ENCODE peak calls at places on chromosome 1, in seven cellular contexts. One of them, this sample, is unnamed.

GRCh38 chr1:7334475-7335035 is 436.5 kb upstream of the VAMP3 start:
- DNase-seq in endothelial cell: no peak
- DNase-seq in stimulated activated naive CD8-positive, alpha-beta T cell treated with anti-CD3 and anti-CD28 coated beads, Interleukin-15, Interleukin-2, amounts not matched to agents 100 U/mL and 50 U/mL, for 24 hours: no peak
- DNase-seq in kidney tubule cell: peak
- DNase-seq in lung: no peak
- DNase-seq in stimulated activated CD8-positive, alpha-beta memory T cell treated with anti-CD3 and anti-CD28 coated beads, Interleukin-4, amount 100 ng/mL, for 48 hours: no peak
- DNase-seq in hypothalamus: no peak
- DNase-seq in this sample: peak

GRCh38 chr1:207034998-207035397 is 2.4 kb upstream of the C1orf116 start:
- DNase-seq in endothelial cell: no peak
- DNase-seq in hypothalamus: no peak
- DNase-seq in stimulated activated naive CD8-positive, alpha-beta T cell treated with anti-CD3 and anti-CD28 coated beads, Interleukin-15, Interleukin-2, amounts not matched to agents 100 U/mL and 50 U/mL, for 24 hours: no peak
- DNase-seq in lung: no peak
- DNase-seq in kidney tubule cell: peak
- DNase-seq in stimulated activated CD8-positive, alpha-beta memory T cell treated with anti-CD3 and anti-CD28 coated beads, Interleukin-4, amount 100 ng/mL, for 48 hours: no peak
- DNase-seq in this sample: no peak

GRCh38 chr1:17669866-17670451 is 85.2 kb upstream of the ACTL8 start:
- DNase-seq in hypothalamus: peak
- DNase-seq in kidney tubule cell: no peak
- DNase-seq in stimulated activated CD8-positive, alpha-beta memory T cell treated with anti-CD3 and anti-CD28 coated beads, Interleukin-4, amount 100 ng/mL, for 48 hours: no peak
- DNase-seq in endothelial cell: no peak
- DNase-seq in stimulated activated naive CD8-positive, alpha-beta T cell treated with anti-CD3 and anti-CD28 coated beads, Interleukin-15, Interleukin-2, amounts not matched to agents 100 U/mL and 50 U/mL, for 24 hours: no peak
- DNase-seq in lung: no peak
- DNase-seq in this sample: no peak

GRCh38 chr1:50080904-50081586 is 27.7 kb upstream of the ELAVL4 start:
- DNase-seq in lung: no peak
- DNase-seq in kidney tubule cell: peak
- DNase-seq in endothelial cell: peak
- DNase-seq in stimulated activated naive CD8-positive, alpha-beta T cell treated with anti-CD3 and anti-CD28 coated beads, Interleukin-15, Interleukin-2, amounts not matched to agents 100 U/mL and 50 U/mL, for 24 hours: no peak
- DNase-seq in stimulated activated CD8-positive, alpha-beta memory T cell treated with anti-CD3 and anti-CD28 coated beads, Interleukin-4, amount 100 ng/mL, for 48 hours: no peak
- DNase-seq in hypothalamus: no peak
- DNase-seq in this sample: peak

GRCh38 chr1:96536576-96536975 is 185.0 kb upstream of the PTBP2 start:
- DNase-seq in lung: no peak
- DNase-seq in endothelial cell: no peak
- DNase-seq in hypothalamus: no peak
- DNase-seq in kidney tubule cell: no peak
- DNase-seq in stimulated activated naive CD8-positive, alpha-beta T cell treated with anti-CD3 and anti-CD28 coated beads, Interleukin-15, Interleukin-2, amounts not matched to agents 100 U/mL and 50 U/mL, for 24 hours: no peak
- DNase-seq in stimulated activated CD8-positive, alpha-beta memory T cell treated with anti-CD3 and anti-CD28 coated beads, Interleukin-4, amount 100 ng/mL, for 48 hours: no peak
- DNase-seq in this sample: no peak

GRCh38 chr1:53869454-53870117 is 20.0 kb downstream of the YIPF1 start:
- DNase-seq in hypothalamus: no peak
- DNase-seq in stimulated activated naive CD8-positive, alpha-beta T cell treated with anti-CD3 and anti-CD28 coated beads, Interleukin-15, Interleukin-2, amounts not matched to agents 100 U/mL and 50 U/mL, for 24 hours: no peak
- DNase-seq in lung: no peak
- DNase-seq in stimulated activated CD8-positive, alpha-beta memory T cell treated with anti-CD3 and anti-CD28 coated beads, Interleukin-4, amount 100 ng/mL, for 48 hours: no peak
- DNase-seq in endothelial cell: no peak
- DNase-seq in kidney tubule cell: no peak
- DNase-seq in this sample: no peak

GRCh38 chr1:50332941-50333594 is 90.2 kb downstream of the DMRTA2 start:
- DNase-seq in kidney tubule cell: peak
- DNase-seq in stimulated activated CD8-positive, alpha-beta memory T cell treated with anti-CD3 and anti-CD28 coated beads, Interleukin-4, amount 100 ng/mL, for 48 hours: peak
- DNase-seq in stimulated activated naive CD8-positive, alpha-beta T cell treated with anti-CD3 and anti-CD28 coated beads, Interleukin-15, Interleukin-2, amounts not matched to agents 100 U/mL and 50 U/mL, for 24 hours: peak
- DNase-seq in hypothalamus: no peak
- DNase-seq in endothelial cell: peak
- DNase-seq in lung: peak
- DNase-seq in this sample: peak

GRCh38 chr1:59976194-59977074 is 49.9 kb upstream of the CYP2J2 start:
- DNase-seq in stimulated activated naive CD8-positive, alpha-beta T cell treated with anti-CD3 and anti-CD28 coated beads, Interleukin-15, Interleukin-2, amounts not matched to agents 100 U/mL and 50 U/mL, for 24 hours: peak
- DNase-seq in lung: peak
- DNase-seq in kidney tubule cell: peak
- DNase-seq in hypothalamus: peak
- DNase-seq in stimulated activated CD8-positive, alpha-beta memory T cell treated with anti-CD3 and anti-CD28 coated beads, Interleukin-4, amount 100 ng/mL, for 48 hours: peak
- DNase-seq in endothelial cell: peak
- DNase-seq in this sample: peak

GRCh38 chr1:156696755-156697154 is 8.6 kb downstream of the CRABP2 start:
- DNase-seq in endothelial cell: no peak
- DNase-seq in stimulated activated CD8-positive, alpha-beta memory T cell treated with anti-CD3 and anti-CD28 coated beads, Interleukin-4, amount 100 ng/mL, for 48 hours: no peak
- DNase-seq in kidney tubule cell: no peak
- DNase-seq in hypothalamus: no peak
- DNase-seq in stimulated activated naive CD8-positive, alpha-beta T cell treated with anti-CD3 and anti-CD28 coated beads, Interleukin-15, Interleukin-2, amounts not matched to agents 100 U/mL and 50 U/mL, for 24 hours: no peak
- DNase-seq in lung: no peak
- DNase-seq in this sample: peak

This sample was measured in thyroid gland.